ENCODE peak calls at places on chromosomes 4 and X, in ten cellular contexts. One of them, this sample, is unnamed.

GRCh38 chr4:108033348-108033747 is 43.7 kb downstream of the HADH start:
- DNase-seq in right cardiac atrium: no peak
- DNase-seq in neural progenitor cell: no peak
- DNase-seq in psoas muscle: no peak
- DNase-seq in GM23248: no peak
- DNase-seq in suprapubic skin: no peak
- DNase-seq in sigmoid colon: no peak
- DNase-seq in K562: no peak
- DNase-seq in small intestine: no peak
- DNase-seq in CD4-positive, CD25-positive, alpha-beta regulatory T cell: no peak
- DNase-seq in this sample: no peak

GRCh38 chr4:1851575-1852415 is 4.2 kb downstream of the LETM1 start:
- DNase-seq in right cardiac atrium: peak; percentile 73
- DNase-seq in neural progenitor cell: no peak
- DNase-seq in psoas muscle: no peak
- DNase-seq in GM23248: peak; percentile 30
- DNase-seq in suprapubic skin: no peak
- DNase-seq in sigmoid colon: no peak
- DNase-seq in K562: no peak
- DNase-seq in small intestine: no peak
- DNase-seq in CD4-positive, CD25-positive, alpha-beta regulatory T cell: no peak
- DNase-seq in this sample: no peak

GRCh38 chr4:121950680-121951569 is 935 bp downstream of the TRPC3 start:
- DNase-seq in right cardiac atrium: peak; percentile 60
- DNase-seq in neural progenitor cell: peak; percentile 39
- DNase-seq in psoas muscle: peak; percentile 18
- DNase-seq in GM23248: peak; percentile 50
- DNase-seq in suprapubic skin: peak; percentile 79
- DNase-seq in sigmoid colon: peak; percentile 67
- DNase-seq in K562: no peak
- DNase-seq in small intestine: peak; percentile 15
- DNase-seq in CD4-positive, CD25-positive, alpha-beta regulatory T cell: peak; percentile 11
- DNase-seq in this sample: no peak

GRCh38 chr4:16083217-16084191 is at the start of gene PROM1:
- DNase-seq in right cardiac atrium: no peak
- DNase-seq in neural progenitor cell: peak; percentile 83
- DNase-seq in psoas muscle: no peak
- DNase-seq in GM23248: peak; percentile 16
- DNase-seq in suprapubic skin: no peak
- DNase-seq in sigmoid colon: no peak
- DNase-seq in K562: no peak
- DNase-seq in small intestine: peak; percentile 29
- DNase-seq in CD4-positive, CD25-positive, alpha-beta regulatory T cell: no peak
- DNase-seq in this sample: no peak

GRCh38 chr4:113539408-113539807 is 222.1 kb downstream of the CAMK2D start:
- DNase-seq in right cardiac atrium: no peak
- DNase-seq in neural progenitor cell: no peak
- DNase-seq in psoas muscle: no peak
- DNase-seq in GM23248: peak; percentile 90
- DNase-seq in suprapubic skin: no peak
- DNase-seq in sigmoid colon: no peak
- DNase-seq in K562: no peak
- DNase-seq in small intestine: no peak
- DNase-seq in CD4-positive, CD25-positive, alpha-beta regulatory T cell: no peak
- DNase-seq in this sample: no peak

GRCh38 chr4:175970734-175971133 is 94.9 kb upstream of the WDR17 start:
- DNase-seq in right cardiac atrium: no peak
- DNase-seq in neural progenitor cell: peak; percentile 42
- DNase-seq in psoas muscle: no peak
- DNase-seq in GM23248: no peak
- DNase-seq in suprapubic skin: no peak
- DNase-seq in sigmoid colon: peak; percentile 65
- DNase-seq in K562: no peak
- DNase-seq in small intestine: no peak
- DNase-seq in CD4-positive, CD25-positive, alpha-beta regulatory T cell: no peak
- DNase-seq in this sample: no peak

GRCh38 chr4:83124079-83124780 is 9.7 kb upstream of the PLAC8 start:
- DNase-seq in right cardiac atrium: no peak
- DNase-seq in neural progenitor cell: no peak
- DNase-seq in psoas muscle: no peak
- DNase-seq in GM23248: no peak
- DNase-seq in suprapubic skin: no peak
- DNase-seq in sigmoid colon: no peak
- DNase-seq in K562: no peak
- DNase-seq in small intestine: no peak
- DNase-seq in CD4-positive, CD25-positive, alpha-beta regulatory T cell: no peak
- DNase-seq in this sample: no peak

GRCh38 chr4:144634978-144635747 is 10.8 kb upstream of the HHIP start:
- DNase-seq in right cardiac atrium: no peak
- DNase-seq in neural progenitor cell: no peak
- DNase-seq in psoas muscle: no peak
- DNase-seq in GM23248: no peak
- DNase-seq in suprapubic skin: no peak
- DNase-seq in sigmoid colon: no peak
- DNase-seq in K562: no peak
- DNase-seq in small intestine: no peak
- DNase-seq in CD4-positive, CD25-positive, alpha-beta regulatory T cell: no peak
- DNase-seq in this sample: no peak

GRCh38 chr4:109014593-109015412 is 251.9 kb upstream of the ETNPPL start:
- DNase-seq in right cardiac atrium: no peak
- DNase-seq in neural progenitor cell: no peak
- DNase-seq in psoas muscle: no peak
- DNase-seq in GM23248: no peak
- DNase-seq in suprapubic skin: no peak
- DNase-seq in sigmoid colon: no peak
- DNase-seq in K562: no peak
- DNase-seq in small intestine: peak; percentile 79
- DNase-seq in CD4-positive, CD25-positive, alpha-beta regulatory T cell: no peak
- DNase-seq in this sample: no peak

GRCh38 chrX:74382613-74383012 is 38.7 kb upstream of the SLC16A2 start:
- DNase-seq in right cardiac atrium: peak; percentile 82
- DNase-seq in neural progenitor cell: peak; percentile 64
- DNase-seq in psoas muscle: peak; percentile 28
- DNase-seq in GM23248: peak; percentile 69
- DNase-seq in suprapubic skin: no peak
- DNase-seq in sigmoid colon: peak; percentile 72
- DNase-seq in K562: peak; percentile 58
- DNase-seq in small intestine: peak; percentile 67
- DNase-seq in CD4-positive, CD25-positive, alpha-beta regulatory T cell: peak; percentile 41
- DNase-seq in this sample: peak; percentile 75

GRCh38 chr4:11436673-11437072 is 8.0 kb upstream of the HS3ST1 start:
- DNase-seq in right cardiac atrium: no peak
- DNase-seq in neural progenitor cell: peak; percentile 44
- DNase-seq in psoas muscle: no peak
- DNase-seq in GM23248: no peak
- DNase-seq in suprapubic skin: no peak
- DNase-seq in sigmoid colon: no peak
- DNase-seq in K562: no peak
- DNase-seq in small intestine: no peak
- DNase-seq in CD4-positive, CD25-positive, alpha-beta regulatory T cell: no peak
- DNase-seq in this sample: no peak

GRCh38 chr4:11440481-11441181 is 11.9 kb upstream of the HS3ST1 start:
- DNase-seq in right cardiac atrium: no peak
- DNase-seq in neural progenitor cell: no peak
- DNase-seq in psoas muscle: no peak
- DNase-seq in GM23248: no peak
- DNase-seq in suprapubic skin: no peak
- DNase-seq in sigmoid colon: no peak
- DNase-seq in K562: no peak
- DNase-seq in small intestine: no peak
- DNase-seq in CD4-positive, CD25-positive, alpha-beta regulatory T cell: no peak
- DNase-seq in this sample: no peak

GRCh38 chr4:11439836-11440235 is 11.1 kb upstream of the HS3ST1 start:
- DNase-seq in right cardiac atrium: no peak
- DNase-seq in neural progenitor cell: no peak
- DNase-seq in psoas muscle: no peak
- DNase-seq in GM23248: no peak
- DNase-seq in suprapubic skin: no peak
- DNase-seq in sigmoid colon: no peak
- DNase-seq in K562: no peak
- DNase-seq in small intestine: no peak
- DNase-seq in CD4-positive, CD25-positive, alpha-beta regulatory T cell: no peak
- DNase-seq in this sample: no peak

GRCh38 chr4:11438647-11439046 is 10.0 kb upstream of the HS3ST1 start:
- DNase-seq in right cardiac atrium: no peak
- DNase-seq in neural progenitor cell: no peak
- DNase-seq in psoas muscle: no peak
- DNase-seq in GM23248: no peak
- DNase-seq in suprapubic skin: no peak
- DNase-seq in sigmoid colon: no peak
- DNase-seq in K562: no peak
- DNase-seq in small intestine: no peak
- DNase-seq in CD4-positive, CD25-positive, alpha-beta regulatory T cell: no peak
- DNase-seq in this sample: no peak

DNA sequence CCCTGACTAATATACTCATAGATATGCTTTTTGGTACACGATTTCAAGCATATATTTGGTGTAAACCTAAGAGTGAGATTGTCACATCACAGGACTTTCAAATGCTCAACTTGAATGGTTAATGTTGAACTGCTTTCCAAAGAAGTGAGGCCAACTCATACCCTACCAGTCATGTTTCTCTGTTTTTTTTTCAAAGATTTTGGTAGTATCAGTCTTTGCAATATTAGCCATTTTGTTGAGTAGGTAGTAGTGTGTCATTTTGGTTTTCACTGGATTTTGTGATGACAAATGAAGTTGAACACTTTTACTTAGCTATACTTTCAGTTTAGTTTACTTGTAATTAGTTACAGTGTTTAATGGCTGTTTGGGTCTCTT is 12.5 kb upstream of the HS3ST1 start:
- DNase-seq in right cardiac atrium: no peak
- DNase-seq in neural progenitor cell: no peak
- DNase-seq in psoas muscle: no peak
- DNase-seq in GM23248: no peak
- DNase-seq in suprapubic skin: no peak
- DNase-seq in sigmoid colon: no peak
- DNase-seq in K562: no peak
- DNase-seq in small intestine: no peak
- DNase-seq in CD4-positive, CD25-positive, alpha-beta regulatory T cell: no peak
- DNase-seq in this sample: no peak
- H3K27me3 ChIP-seq in right cardiac atrium: no peaks in the 10 kb centered on the region
- H3K27me3 ChIP-seq in neural progenitor cell: no peaks in the 10 kb centered on the region
- H3K27me3 ChIP-seq in psoas muscle: no peaks in the 10 kb centered on the region
- H3K27me3 ChIP-seq in GM23248: no peaks in the 10 kb centered on the region
- H3K27me3 ChIP-seq in suprapubic skin: no peaks in the 10 kb centered on the region
- H3K27me3 ChIP-seq in sigmoid colon: no peaks in the 10 kb centered on the region
- H3K27me3 ChIP-seq in K562: no peaks in the 10 kb centered on the region
- H3K27me3 ChIP-seq in small intestine: no peaks in the 10 kb centered on the region
- H3K27me3 ChIP-seq in CD4-positive, CD25-positive, alpha-beta regulatory T cell: peaks cover 3% of the 10 kb centered on the region
- H3K27me3 ChIP-seq in this sample: no peaks in the 10 kb centered on the region

DNA sequence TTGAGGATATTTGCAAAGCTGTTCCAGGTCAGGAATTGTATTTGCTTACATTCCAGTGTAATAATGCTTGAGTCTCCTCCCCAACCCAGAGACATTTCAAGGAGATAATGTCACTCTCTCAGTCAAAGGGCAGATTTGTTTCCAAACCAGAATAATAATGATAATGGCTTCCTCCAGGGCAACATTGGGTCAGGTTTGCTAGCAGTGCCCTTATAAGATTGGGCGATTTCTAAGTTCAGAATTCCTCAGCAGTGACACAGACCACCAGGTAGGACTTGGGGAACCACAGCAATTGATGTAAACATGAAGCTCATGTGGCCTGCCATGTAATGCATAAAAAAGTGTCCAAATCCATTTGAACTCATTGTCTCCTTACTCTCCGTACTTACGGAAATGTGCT is 125.2 kb downstream of the BMP15 start:
- DNase-seq in right cardiac atrium: no peak
- DNase-seq in neural progenitor cell: no peak
- DNase-seq in psoas muscle: no peak
- DNase-seq in GM23248: no peak
- DNase-seq in suprapubic skin: no peak
- DNase-seq in sigmoid colon: no peak
- DNase-seq in K562: no peak
- DNase-seq in small intestine: no peak
- DNase-seq in CD4-positive, CD25-positive, alpha-beta regulatory T cell: no peak
- DNase-seq in this sample: no peak
- H3K4me3 ChIP-seq in right cardiac atrium: no peak overlapping the region
- H3K4me3 ChIP-seq in neural progenitor cell: no peak overlapping the region
- H3K4me3 ChIP-seq in psoas muscle: no peak overlapping the region
- H3K4me3 ChIP-seq in GM23248: no peak overlapping the region
- H3K4me3 ChIP-seq in suprapubic skin: no peak overlapping the region
- H3K4me3 ChIP-seq in sigmoid colon: no peak overlapping the region
- H3K4me3 ChIP-seq in K562: no peak overlapping the region
- H3K4me3 ChIP-seq in small intestine: no peak overlapping the region
- H3K4me3 ChIP-seq in CD4-positive, CD25-positive, alpha-beta regulatory T cell: no peak overlapping the region
- H3K4me3 ChIP-seq in this sample: no peak overlapping the region

DNA sequence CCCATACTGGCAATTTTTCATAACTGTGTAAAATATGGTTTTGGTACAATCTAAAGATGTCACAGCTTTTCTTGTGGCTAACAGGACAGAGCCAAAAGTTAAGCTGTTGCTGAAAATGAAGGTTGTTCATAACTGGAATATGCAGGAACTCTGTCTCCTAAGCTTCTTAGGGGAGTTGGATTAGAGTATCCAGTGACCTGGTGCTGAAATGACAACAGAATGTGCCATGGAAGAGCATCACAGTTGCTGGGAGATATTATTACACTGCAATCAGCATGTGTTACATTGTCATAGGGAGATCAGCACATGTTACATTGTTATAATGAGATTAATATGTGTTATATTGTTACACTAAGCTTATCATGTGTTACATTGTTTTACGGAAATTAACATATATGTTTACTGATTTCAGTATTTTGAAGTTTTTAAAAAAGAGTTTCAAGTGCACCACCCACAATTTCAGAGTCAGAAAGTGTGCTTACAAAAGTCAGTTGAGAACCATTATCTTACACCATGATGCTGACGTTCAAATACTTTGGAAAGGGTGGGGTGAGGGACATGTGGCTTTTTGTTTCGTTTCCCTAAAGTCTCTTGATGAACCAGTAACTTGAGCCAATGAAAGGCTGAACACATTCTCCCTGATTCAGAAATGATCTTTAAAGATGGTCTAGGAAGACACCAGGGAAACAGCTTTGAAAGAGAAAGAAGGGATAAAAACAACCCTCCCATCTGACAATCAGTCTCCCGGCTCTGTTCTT is 113.3 kb downstream of the DRD5 start:
- DNase-seq in right cardiac atrium: no peak
- DNase-seq in neural progenitor cell: no peak
- DNase-seq in psoas muscle: no peak
- DNase-seq in GM23248: peak; percentile 14
- DNase-seq in suprapubic skin: no peak
- DNase-seq in sigmoid colon: no peak
- DNase-seq in K562: no peak
- DNase-seq in small intestine: no peak
- DNase-seq in CD4-positive, CD25-positive, alpha-beta regulatory T cell: no peak
- DNase-seq in this sample: no peak
- H3K27me3 ChIP-seq in right cardiac atrium: no peaks in the 10 kb centered on the region
- H3K27me3 ChIP-seq in neural progenitor cell: no peaks in the 10 kb centered on the region
- H3K27me3 ChIP-seq in psoas muscle: no peaks in the 10 kb centered on the region
- H3K27me3 ChIP-seq in GM23248: no peaks in the 10 kb centered on the region
- H3K27me3 ChIP-seq in suprapubic skin: no peaks in the 10 kb centered on the region
- H3K27me3 ChIP-seq in sigmoid colon: no peaks in the 10 kb centered on the region
- H3K27me3 ChIP-seq in K562: peaks cover 17% of the 10 kb centered on the region
- H3K27me3 ChIP-seq in small intestine: no peaks in the 10 kb centered on the region
- H3K27me3 ChIP-seq in CD4-positive, CD25-positive, alpha-beta regulatory T cell: no peaks in the 10 kb centered on the region
- H3K27me3 ChIP-seq in this sample: no peaks in the 10 kb centered on the region

GRCh38 chrX:103330601-103331397 is 760 bp downstream of the TCEAL7 start:
- DNase-seq in right cardiac atrium: no peak
- DNase-seq in neural progenitor cell: peak; percentile 69
- DNase-seq in psoas muscle: no peak
- DNase-seq in GM23248: peak; percentile 20
- DNase-seq in suprapubic skin: no peak
- DNase-seq in sigmoid colon: peak; percentile 59
- DNase-seq in K562: no peak
- DNase-seq in small intestine: no peak
- DNase-seq in CD4-positive, CD25-positive, alpha-beta regulatory T cell: no peak
- DNase-seq in this sample: no peak

GRCh38 chrX:103329991-103330390 is at the start of gene TCEAL7:
- DNase-seq in right cardiac atrium: peak; percentile 57
- DNase-seq in neural progenitor cell: peak; percentile 33
- DNase-seq in psoas muscle: no peak
- DNase-seq in GM23248: peak; percentile 55
- DNase-seq in suprapubic skin: no peak
- DNase-seq in sigmoid colon: peak; percentile 79
- DNase-seq in K562: no peak
- DNase-seq in small intestine: no peak
- DNase-seq in CD4-positive, CD25-positive, alpha-beta regulatory T cell: no peak
- DNase-seq in this sample: no peak
- H3K4me3 ChIP-seq in right cardiac atrium: peak within 1 kb of the TSS; percentile 70
- H3K4me3 ChIP-seq in neural progenitor cell: peak within 1 kb of the TSS; percentile 42
- H3K4me3 ChIP-seq in psoas muscle: peak within 1 kb of the TSS; percentile 30
- H3K4me3 ChIP-seq in GM23248: peak within 1 kb of the TSS; percentile 70
- H3K4me3 ChIP-seq in suprapubic skin: peak within 1 kb of the TSS; percentile 30
- H3K4me3 ChIP-seq in sigmoid colon: peak within 1 kb of the TSS; percentile 40
- H3K4me3 ChIP-seq in K562: no peak within 1 kb of the TSS
- H3K4me3 ChIP-seq in small intestine: no peak within 1 kb of the TSS
- H3K4me3 ChIP-seq in CD4-positive, CD25-positive, alpha-beta regulatory T cell: no peak within 1 kb of the TSS
- H3K4me3 ChIP-seq in this sample: no peak within 1 kb of the TSS

This sample was measured in lung.